ENCODE peak calls at places on chromosomes 16 and 17, in seven cellular contexts. B, L, K, O, Y, U and C are unnamed samples.

GRCh38 chr17:60525347-60525623 is 757 bp downstream of the APPBP2 start:
- DNase-seq in B (no peak), L (no peak), K (no peak), O (peak), Y (peak), U (no peak), C (no peak)

GRCh38 chr17:78438694-78439325 is 60.4 kb downstream of the PGS1 start:
- DNase-seq in B (no peak), L (no peak), K (no peak), O (no peak), Y (no peak), U (no peak), C (no peak)

GRCh38 chr17:14082848-14083247 is 13.5 kb downstream of the COX10 start:
- DNase-seq in B (no peak), L (no peak), K (no peak), O (no peak), Y (no peak), U (no peak), C (no peak)

GRCh38 chr17:45320349-45320930 is 3.6 kb upstream of the MAP3K14 start:
- DNase-seq in B (no peak), L (peak), K (peak), O (peak), Y (peak), U (no peak), C (peak)

GRCh38 chr17:2395258-2396170 is 5.3 kb downstream of the MNT start:
- DNase-seq in B (peak), L (no peak), K (no peak), O (no peak), Y (no peak), U (no peak), C (no peak)

GRCh38 chr17:57940653-57941329 is 14.4 kb downstream of the CUEDC1 start:
- DNase-seq in B (no peak), L (peak), K (no peak), O (no peak), Y (no peak), U (no peak), C (no peak)

GRCh38 chr16:67966549-67967182 is 1.8 kb downstream of the SLC12A4 start:
- DNase-seq in B (no peak), L (no peak), K (no peak), O (peak), Y (no peak), U (no peak), C (no peak)

GRCh38 chr17:45190503-45191282 is 29.0 kb downstream of the HEXIM2 start:
- DNase-seq in B (no peak), L (no peak), K (no peak), O (no peak), Y (no peak), U (no peak), C (no peak)

GRCh38 chr16:85563515-85564276 is 49.4 kb upstream of the GSE1 start:
- DNase-seq in B (peak), L (no peak), K (no peak), O (no peak), Y (peak), U (no peak), C (no peak)

GRCh38 chr16:85248857-85249256 is 136.6 kb upstream of the CIBAR2 start:
- DNase-seq in B (no peak), L (no peak), K (no peak), O (no peak), Y (no peak), U (no peak), C (no peak)

GRCh38 chr17:80421381-80422090 is 6.6 kb downstream of the ENDOV start:
- DNase-seq in B (no peak), L (no peak), K (no peak), O (no peak), Y (no peak), U (no peak), C (no peak)

GRCh38 chr17:7677388-7678067 is 9.8 kb downstream of the TP53 start:
- DNase-seq in B (no peak), L (no peak), K (no peak), O (no peak), Y (no peak), U (no peak), C (no peak)

GRCh38 chr17:39553326-39553945 is 54.3 kb downstream of the NEUROD2 start:
- DNase-seq in B (no peak), L (peak), K (no peak), O (peak), Y (peak), U (no peak), C (no peak)

GRCh38 chr17:6626616-6627015 is 13.9 kb downstream of the KIAA0753 start:
- DNase-seq in B (no peak), L (no peak), K (no peak), O (no peak), Y (no peak), U (no peak), C (no peak)

GRCh38 chr17:44117351-44117750 is 6.1 kb downstream of the HDAC5 start:
- DNase-seq in B (no peak), L (no peak), K (no peak), O (no peak), Y (no peak), U (no peak), C (no peak)

GRCh38 chr17:57080708-57081107 is 4.3 kb upstream of the AKAP1 start:
- DNase-seq in B (no peak), L (peak), K (no peak), O (no peak), Y (no peak), U (no peak), C (no peak)

GRCh38 chr17:9239260-9239820 is 218.0 kb downstream of the NTN1 start:
- DNase-seq in B (no peak), L (no peak), K (no peak), O (no peak), Y (no peak), U (peak), C (no peak)

GRCh38 chr16:84593825-84594724 is 23.8 kb downstream of the COTL1 start:
- DNase-seq in B (peak), L (no peak), K (no peak), O (no peak), Y (peak), U (peak), C (no peak)

GRCh38 chr17:17926036-17926435 is 46.2 kb downstream of the TOM1L2 start:
- DNase-seq in B (no peak), L (no peak), K (no peak), O (no peak), Y (no peak), U (no peak), C (no peak)

GRCh38 chr17:76018340-76018680 is 8.8 kb downstream of the EVPL start:
- DNase-seq in B (no peak), L (no peak), K (no peak), O (no peak), Y (no peak), U (no peak), C (no peak)

GRCh38 chr16:69893086-69893485 is 58.0 kb upstream of the CLEC18A start:
- DNase-seq in B (no peak), L (no peak), K (no peak), O (no peak), Y (no peak), U (no peak), C (no peak)

GRCh38 chr16:2205104-2205966 is at the start of gene MLST8:
- DNase-seq in B (peak), L (peak), K (peak), O (peak), Y (peak), U (peak), C (peak)
- TF ChIP-seq CTCF in B (no peak), L (peak), K (peak), O (no peak), Y (no peak), U (peak), C (peak)

DNA sequence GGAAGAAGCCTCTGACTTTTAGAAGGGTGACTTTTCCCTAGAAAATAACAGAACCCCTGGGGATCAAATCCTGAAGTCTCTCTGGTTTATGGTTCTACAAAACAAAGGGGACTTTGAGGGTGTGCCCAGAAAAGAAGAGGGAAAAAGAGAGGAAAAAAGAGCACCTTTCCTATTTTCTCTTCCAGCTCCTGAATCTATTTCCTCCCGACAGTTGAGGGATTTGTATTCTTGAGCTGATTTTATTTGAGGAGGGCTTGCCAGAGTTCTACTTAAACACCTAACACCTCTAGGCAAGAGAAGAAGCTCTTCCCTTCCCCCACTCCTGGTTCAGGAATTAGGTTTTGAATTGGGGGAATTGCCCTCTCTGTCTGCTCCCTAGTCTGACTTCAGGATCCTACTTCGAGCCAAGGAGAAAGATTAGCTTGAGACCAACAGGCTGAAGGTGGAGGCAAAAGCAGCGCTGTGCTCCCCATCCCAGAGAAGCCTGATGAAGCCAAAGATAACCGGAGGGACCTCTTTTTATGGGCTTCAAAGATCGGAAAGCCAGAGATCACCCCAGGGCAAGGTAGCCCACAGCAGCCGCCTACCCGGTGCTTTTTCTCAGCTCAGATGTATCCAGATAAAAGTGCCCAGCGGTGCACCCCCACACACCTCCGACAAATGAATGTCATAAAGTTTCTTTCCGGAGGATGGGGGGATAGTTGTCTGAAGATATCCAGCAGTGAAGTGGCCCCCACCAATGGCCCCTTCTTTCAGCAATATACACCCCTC is 796 bp downstream of the HOXB3 start:
- DNase-seq in B (no peak), L (no peak), K (no peak), O (no peak), Y (no peak), U (no peak), C (no peak)
- H3K4me3 ChIP-seq in B (peak), L (no peak), K (peak), O (no peak), Y (peak), U (no peak), C (no peak)

GRCh38 chr16:73565925-73566324 is 518.0 kb upstream of the ZFHX3 start:
- DNase-seq in B (no peak), L (no peak), K (no peak), O (no peak), Y (no peak), U (no peak), C (no peak)

GRCh38 chr16:73568769-73569168 is 520.8 kb upstream of the ZFHX3 start:
- DNase-seq in B (no peak), L (no peak), K (no peak), O (no peak), Y (no peak), U (no peak), C (no peak)

GRCh38 chr16:73569266-73569665 is 521.3 kb upstream of the ZFHX3 start:
- DNase-seq in B (no peak), L (no peak), K (no peak), O (no peak), Y (no peak), U (no peak), C (no peak)

GRCh38 chr16:73563709-73564108 is 515.8 kb upstream of the ZFHX3 start:
- DNase-seq in B (no peak), L (no peak), K (no peak), O (no peak), Y (no peak), U (no peak), C (no peak)

GRCh38 chr16:73565263-73565662 is 517.3 kb upstream of the ZFHX3 start:
- DNase-seq in B (no peak), L (no peak), K (no peak), O (no peak), Y (no peak), U (no peak), C (no peak)
- TF ChIP-seq CTCF in B (no peak), L (peak), K (peak), O (peak), Y (no peak), U (peak), C (no peak)

GRCh38 chr16:87806608-87807546 is 41.1 kb upstream of the KLHDC4 start:
- DNase-seq in B (peak), L (peak), K (no peak), O (peak), Y (peak), U (peak), C (peak)
- H3K4me3 ChIP-seq in B (no peak), L (peak), K (no peak), O (peak), Y (peak), U (no peak), C (peak)

DNA sequence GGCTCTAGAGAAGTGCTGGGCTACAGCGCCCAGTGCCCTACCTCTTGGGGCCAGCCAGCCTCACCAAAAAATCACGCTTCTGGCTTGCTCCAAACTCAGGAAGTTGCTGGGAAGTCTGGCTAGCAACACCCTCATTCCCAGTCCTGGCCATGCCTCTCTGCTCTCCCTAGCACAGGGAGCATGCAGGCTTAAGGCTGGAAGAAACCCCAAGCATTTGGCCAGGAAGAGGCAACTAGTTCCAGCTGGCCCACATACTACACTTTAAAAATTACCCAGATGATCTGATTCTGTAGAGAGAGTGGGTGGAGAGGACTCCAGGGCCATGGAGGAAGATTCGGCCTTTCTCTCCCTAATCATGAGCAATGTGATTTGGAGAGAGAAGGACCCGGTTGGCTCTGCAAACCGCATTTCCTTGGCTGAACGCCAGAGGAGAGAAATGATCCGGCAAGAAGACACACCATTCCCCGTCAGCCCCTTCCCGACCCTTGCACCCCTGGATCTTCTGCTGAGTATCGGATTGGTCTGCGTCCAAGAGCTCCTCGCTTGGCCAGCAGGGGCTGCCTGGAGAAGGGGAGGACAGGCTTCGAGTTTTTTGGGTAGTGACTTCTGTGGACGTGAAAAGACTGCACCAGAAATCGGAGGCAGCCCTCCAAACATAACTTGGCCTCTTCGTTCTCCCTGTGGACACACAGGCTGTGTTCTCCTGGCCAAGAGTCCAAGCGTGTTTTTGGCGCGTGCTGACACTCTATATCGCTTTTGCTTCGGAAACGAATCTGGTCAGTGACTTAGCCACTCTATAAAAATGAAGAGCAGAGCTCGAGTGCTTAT is 406.3 kb downstream of the WWOX start:
- DNase-seq in B (peak), L (no peak), K (peak), O (peak), Y (no peak), U (no peak), C (no peak)
- TF ChIP-seq CTCF in B (no peak), L (no peak), K (peak), O (no peak), Y (no peak), U (peak), C (peak)

DNA sequence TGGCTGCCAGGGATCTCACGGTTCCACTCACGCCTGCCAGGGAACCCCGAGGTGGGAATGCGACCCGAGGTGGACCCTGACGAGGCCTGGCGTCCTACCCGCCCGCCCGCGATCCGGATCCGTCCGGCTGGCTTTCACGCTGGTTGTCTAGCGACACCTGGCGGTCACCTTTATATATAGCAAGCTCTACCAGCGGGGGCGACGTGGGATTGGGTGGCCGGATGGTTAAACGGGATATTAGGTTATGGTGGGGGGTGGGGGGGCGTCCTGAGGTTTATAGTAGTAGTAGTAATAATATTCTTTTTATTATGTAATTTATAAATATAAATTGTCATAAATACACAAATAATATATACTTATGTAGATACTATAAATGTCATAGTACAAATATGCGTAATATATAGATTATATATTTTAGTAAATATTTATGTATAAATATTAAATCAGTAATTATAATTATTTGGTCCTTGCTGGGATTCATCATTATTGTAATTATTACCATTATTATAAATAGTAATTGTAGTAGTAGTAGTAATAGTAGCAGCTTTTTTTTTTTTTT is 136.9 kb downstream of the KCNJ12 start:
- DNase-seq in B (peak), L (peak), K (peak), O (peak), Y (peak), U (peak), C (no peak)
- H3K4me3 ChIP-seq in B (no peak), L (peak), K (no peak), O (no peak), Y (no peak), U (no peak), C (no peak)

DNA sequence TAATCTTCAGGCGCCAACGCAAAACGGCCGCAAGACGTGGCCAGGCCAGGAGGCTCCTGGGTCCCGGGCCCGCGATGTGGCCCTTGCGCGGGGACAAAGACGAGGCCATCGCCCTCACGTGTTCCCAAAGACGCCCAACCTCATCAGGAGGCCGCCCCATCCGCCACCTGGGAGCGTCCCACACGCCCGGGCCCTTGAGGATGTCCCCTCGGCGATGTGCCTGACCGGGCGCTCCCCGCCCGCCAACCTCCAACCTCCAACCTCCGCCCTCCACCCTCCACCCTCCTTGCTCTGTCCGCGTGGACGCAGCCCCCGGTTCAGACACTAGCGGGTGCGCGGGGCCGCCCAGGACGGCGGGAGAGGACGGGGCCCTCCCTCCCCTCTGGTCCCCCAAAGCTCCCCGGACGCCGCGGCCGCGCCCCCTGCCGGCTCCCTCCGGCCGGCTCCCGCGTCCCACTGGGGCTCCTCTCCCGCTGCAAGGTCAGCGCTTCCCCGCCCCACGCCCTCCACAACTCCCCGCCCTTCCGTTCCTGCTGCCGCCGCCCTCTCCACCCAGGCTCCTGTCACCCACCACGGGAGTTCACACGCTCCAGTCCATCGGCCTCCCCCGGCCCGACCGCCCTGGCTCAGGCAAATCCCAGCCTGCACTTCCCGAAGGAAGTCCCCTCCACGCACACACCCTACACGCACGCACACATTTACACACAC is 250.8 kb upstream of the RPL38 start:
- DNase-seq in B (no peak), L (no peak), K (no peak), O (no peak), Y (no peak), U (no peak), C (no peak)
- TF ChIP-seq CTCF in B (peak), L (no peak), K (peak), O (no peak), Y (no peak), U (no peak), C (no peak)